ENCODE peak calls at places on chromosomes 5 and 9, in seven cellular contexts. H is HCT116, G is AG08396, R is foreskin fibroblast, T is colonic mucosa, M is substantia nigra, C is skeletal muscle cell. U is an unnamed sample.

GRCh38 chr5:139210585-139210984 is 12.4 kb upstream of the SIL1 start:
- DNase-seq in H (no peak), G (no peak), R (no peak), T (no peak), M (no peak), C (no peak), U (no peak)

GRCh38 chr5:584846-585245 is 27.3 kb upstream of the CEP72 start:
- DNase-seq in H (no peak), G (no peak), R (no peak), T (no peak), M (no peak), C (no peak), U (no peak)

GRCh38 chr5:370311-370958 is 48.9 kb downstream of the AHRR start:
- DNase-seq in H (no peak), G (no peak), R (no peak), T (peak), M (no peak), C (no peak), U (no peak)

GRCh38 chr5:180133060-180133459 is 61.5 kb upstream of the RNF130 start:
- DNase-seq in H (no peak), G (no peak), R (no peak), T (no peak), M (no peak), C (no peak), U (no peak)

GRCh38 chr9:33082538-33083326 is 6.3 kb upstream of the SMU1 start:
- DNase-seq in H (no peak), G (no peak), R (no peak), T (no peak), M (no peak), C (no peak), U (no peak)

GRCh38 chr9:127844821-127845359 is 9.6 kb downstream of the ENG start:
- DNase-seq in H (no peak), G (no peak), R (no peak), T (no peak), M (no peak), C (no peak), U (peak)

GRCh38 chr5:132323202-132323601 is 29.0 kb downstream of the SLC22A4 start:
- DNase-seq in H (no peak), G (no peak), R (no peak), T (no peak), M (no peak), C (no peak), U (no peak)

GRCh38 chr5:55036477-55036876 is 12.4 kb downstream of the GZMK start:
- DNase-seq in H (no peak), G (peak), R (peak), T (no peak), M (no peak), C (no peak), U (peak)

GRCh38 chr5:154767537-154767936 is 12.4 kb downstream of the LARP1 start:
- DNase-seq in H (no peak), G (no peak), R (peak), T (no peak), M (no peak), C (no peak), U (peak)

GRCh38 chr5:172870807-172871431 is 36.9 kb downstream of the ERGIC1 start:
- DNase-seq in H (no peak), G (no peak), R (peak), T (no peak), M (no peak), C (no peak), U (no peak)

GRCh38 chr5:1031306-1031959 is 22.8 kb downstream of the NKD2 start:
- DNase-seq in H (no peak), G (no peak), R (no peak), T (no peak), M (no peak), C (no peak), U (no peak)

GRCh38 chr5:9572246-9572645 is 26.4 kb upstream of the SEMA5A start:
- DNase-seq in H (no peak), G (no peak), R (no peak), T (no peak), M (no peak), C (no peak), U (no peak)

GRCh38 chr5:136048966-136049365 is 20.2 kb downstream of the TGFBI start:
- DNase-seq in H (no peak), G (no peak), R (no peak), T (no peak), M (no peak), C (no peak), U (no peak)

GRCh38 chr5:168302785-168303184 is 11.3 kb downstream of the WWC1 start:
- DNase-seq in H (peak), G (no peak), R (peak), T (no peak), M (no peak), C (no peak), U (peak)

GRCh38 chr5:158384535-158385421 is 525.8 kb upstream of the CLINT1 start:
- DNase-seq in H (peak), G (peak), R (peak), T (no peak), M (no peak), C (peak), U (peak)

GRCh38 chr5:12669326-12669725 is 765.1 kb upstream of the CTNND2 start:
- DNase-seq in H (no peak), G (no peak), R (no peak), T (no peak), M (no peak), C (no peak), U (no peak)

GRCh38 chr9:136516191-136516654 is 29.6 kb downstream of the NOTCH1 start:
- DNase-seq in H (no peak), G (no peak), R (no peak), T (no peak), M (peak), C (no peak), U (no peak)

GRCh38 chr9:88046542-88046941 is 72.2 kb upstream of the CDK20 start:
- DNase-seq in H (no peak), G (no peak), R (no peak), T (no peak), M (no peak), C (no peak), U (no peak)

GRCh38 chr9:99134893-99135341 is 30.0 kb downstream of the TGFBR1 start:
- DNase-seq in H (no peak), G (peak), R (peak), T (no peak), M (no peak), C (peak), U (peak)

GRCh38 chr9:37197158-37198033 is 77.0 kb downstream of the ZCCHC7 start:
- DNase-seq in H (no peak), G (no peak), R (peak), T (no peak), M (no peak), C (no peak), U (peak)

GRCh38 chr9:105835721-105836120 is 141.4 kb downstream of the TMEM38B start:
- DNase-seq in H (no peak), G (no peak), R (no peak), T (no peak), M (no peak), C (no peak), U (no peak)

U was measured in GM23248.